ENCODE peak calls at places on chromosomes 13 and 19, in six cellular contexts. A is stomach, Y is colonic mucosa, E is heart right ventricle, D is IMR-90, S is suprapubic skin. H is an unnamed sample. For H3K27me3, the result is how much of the 10 kb centered on the place peaks cover.

GRCh38 chr19:58003153-58003828 is 671 bp upstream of the ZNF606 start:
- DNase-seq in A (no peak), D (no peak), Y (no peak), E (no peak), S (no peak), H (no peak)

GRCh38 chr19:51111606-51112005 is 3.4 kb upstream of the CTU1 start:
- DNase-seq in A (no peak), S (no peak), Y (no peak), E (no peak), D (no peak), H (no peak)

GRCh38 chr13:50543767-50544166 is 299.7 kb downstream of the DLEU7 start:
- DNase-seq in A (no peak), E (no peak), S (no peak), D (peak), Y (no peak), H (no peak)

GRCh38 chr13:29537736-29538624 is 57.5 kb downstream of the SLC7A1 start:
- DNase-seq in A (no peak), D (no peak), E (no peak), Y (no peak), S (no peak), H (no peak)

GRCh38 chr13:51291341-51291740 is 48.1 kb upstream of the SERPINE3 start:
- DNase-seq in A (no peak), Y (no peak), S (no peak), D (peak), E (no peak), H (no peak)

GRCh38 chr19:50486823-50487515 is 10.3 kb upstream of the GARIN5A start:
- DNase-seq in Y (peak), A (no peak), D (peak), E (no peak), S (no peak), H (no peak)

GRCh38 chr13:101552797-101553196 is 100.3 kb downstream of the ITGBL1 start:
- DNase-seq in E (no peak), S (no peak), A (no peak), Y (no peak), D (peak), H (no peak)

GRCh38 chr19:18109731-18110671 is 12.4 kb downstream of the MAST3 start:
- DNase-seq in A (peak), E (peak), S (no peak), D (no peak), Y (peak), H (peak)

GRCh38 chr19:47309608-47310007 is at the start of gene C5AR1:
- DNase-seq in Y (no peak), S (no peak), E (peak), D (no peak), A (no peak), H (peak)

GRCh38 chr13:113076681-113077401 is 28.8 kb upstream of the F7 start:
- DNase-seq in E (no peak), Y (no peak), A (no peak), D (no peak), S (no peak), H (no peak)

GRCh38 chr13:98977568-98978270 is at the start of gene DOCK9:
- DNase-seq in S (no peak), Y (peak), A (peak), E (peak), D (peak), H (peak)

GRCh38 chr13:31054632-31055031 is 107.1 kb downstream of the HSPH1 start:
- DNase-seq in D (no peak), A (no peak), Y (no peak), E (no peak), S (peak), H (no peak)

GRCh38 chr13:23753523-23753922 is 135.7 kb downstream of the MIPEP start:
- DNase-seq in A (no peak), D (peak), Y (no peak), E (no peak), S (no peak), H (no peak)

GRCh38 chr13:24911135-24911524 is 147.2 kb downstream of the RNF17 start:
- DNase-seq in Y (no peak), D (peak), A (no peak), E (no peak), S (no peak), H (no peak)

GRCh38 chr19:28427256-28428083 is 785.5 kb downstream of the UQCRFS1 start:
- DNase-seq in Y (no peak), S (no peak), D (no peak), A (no peak), E (no peak), H (no peak)

GRCh38 chr19:1884719-1885334 is 469 bp downstream of the ABHD17A start:
- DNase-seq in A (no peak), D (no peak), S (no peak), Y (no peak), E (no peak), H (no peak)

GRCh38 chr13:93625536-93625935 is 398.9 kb downstream of the GPC6 start:
- DNase-seq in S (no peak), Y (no peak), E (no peak), D (peak), A (no peak), H (no peak)

GRCh38 chr13:99614465-99614885 is 113.2 kb downstream of the TM9SF2 start:
- DNase-seq in D (no peak), Y (no peak), S (no peak), A (peak), E (no peak), H (no peak)

GRCh38 chr13:51998723-51999471 is 12.4 kb downstream of the ATP7B start:
- DNase-seq in D (no peak), A (no peak), Y (no peak), E (no peak), S (no peak), H (no peak)

GRCh38 chr13:41682001-41682400 is 224.7 kb downstream of the RGCC start:
- DNase-seq in A (no peak), E (no peak), Y (no peak), S (no peak), D (no peak), H (no peak)

GRCh38 chr19:54011507-54012211 is 20.2 kb downstream of the CACNG6 start:
- DNase-seq in E (no peak), S (no peak), Y (no peak), A (no peak), D (no peak), H (no peak)
- H3K27me3 ChIP-seq in E (under half), S (half or more), Y (under half), A (under half), D (under half), H (under half)

GRCh38 chr13:38045278-38046048 is 175.9 kb upstream of the TRPC4 start:
- DNase-seq in E (no peak), A (no peak), D (peak), Y (no peak), S (no peak), H (no peak)
- TF ChIP-seq CTCF in E (no peak), A (no peak), D (peak), Y (no peak), S (no peak), H (no peak)

DNA sequence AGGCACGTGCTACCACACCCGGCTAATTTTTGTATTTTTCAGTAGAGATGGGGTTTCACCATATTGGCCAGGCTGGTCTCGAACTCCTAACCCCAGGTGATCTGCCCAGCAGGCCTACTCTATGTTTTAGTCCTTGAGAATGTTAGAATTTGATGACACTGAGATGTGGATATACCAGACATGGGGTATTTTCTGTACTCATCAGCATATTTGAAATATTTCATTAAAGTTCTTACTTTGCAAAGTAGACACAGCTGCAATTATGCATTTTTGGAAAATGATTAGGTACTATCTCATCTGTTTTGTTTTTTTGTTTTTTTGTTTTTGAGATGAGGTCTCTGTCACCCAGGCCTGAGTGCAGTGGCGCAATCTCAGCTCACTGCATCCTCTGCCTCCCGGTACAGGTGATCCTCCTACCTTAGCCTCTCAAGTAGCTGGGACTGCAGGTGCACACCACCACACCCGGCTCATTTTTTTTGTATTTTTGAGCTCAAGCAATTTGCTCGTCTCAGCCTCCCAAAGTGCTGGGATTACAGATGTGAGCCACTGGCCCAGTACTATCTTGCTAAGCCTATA is 12.7 kb downstream of the SPINT2 start:
- DNase-seq in D (no peak), S (no peak), E (no peak), A (no peak), Y (no peak), H (no peak)
- H3K4me3 ChIP-seq in D (no peak), S (no peak), E (no peak), A (no peak), Y (no peak), H (no peak)

DNA sequence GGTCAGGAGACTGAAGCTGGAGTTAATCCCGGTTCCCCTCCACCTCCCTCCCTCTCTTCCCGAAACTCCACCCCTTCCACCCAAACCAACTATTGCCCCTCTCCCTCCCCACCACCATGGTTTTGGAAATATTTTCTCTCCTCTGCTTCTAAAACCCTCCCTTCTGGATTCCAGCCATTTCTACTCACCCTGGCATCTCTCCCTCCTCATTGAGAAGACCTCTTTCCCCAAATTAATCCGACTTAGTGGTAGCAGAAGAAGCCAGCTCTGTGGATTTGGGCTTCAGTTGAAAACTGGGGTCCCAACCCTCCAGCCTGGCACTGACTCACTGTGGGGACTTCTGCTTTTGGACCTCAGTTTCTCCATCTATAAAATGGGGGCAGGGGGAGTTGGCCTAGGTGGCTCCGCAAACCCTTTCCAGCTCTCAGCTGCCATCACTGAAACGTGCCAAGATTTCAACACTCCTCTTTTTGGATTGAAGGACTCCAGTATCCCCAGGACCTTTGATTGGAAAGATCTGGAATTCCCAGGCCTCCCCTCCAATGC is 1.6 kb downstream of the GPR4 start:
- DNase-seq in A (no peak), E (no peak), D (no peak), S (no peak), Y (no peak), H (no peak)
- H3K27me3 ChIP-seq in A (half or more), E (under half), D (half or more), S (half or more), Y (under half), H (under half)

GRCh38 chr19:23286477-23286876 is 36.3 kb upstream of the ZNF724 start:
- DNase-seq in E (no peak), D (no peak), Y (no peak), A (no peak), S (no peak), H (no peak)
- TF ChIP-seq CTCF in E (no peak), D (no peak), Y (no peak), A (no peak), S (no peak), H (no peak)

H was measured in ascending aorta.